ENCODE peak calls at places on chromosomes 6 and 20, in nine cellular contexts. N is MCF 10A, U is hypothalamus, F is small intestine, H is HL-60, X is hepatic stellate cell, M is BE2C, V is heart right ventricle, P is LHCN-M2. G is an unnamed sample.

GRCh38 chr6:3333263-3333662 is 74.5 kb downstream of the PSMG4 start:
- DNase-seq in P (no peak), M (no peak), F (no peak), H (no peak), U (no peak), V (no peak), X (no peak), N (no peak), G (no peak)

GRCh38 chr6:71965404-71965803 is 79.1 kb downstream of the RIMS1 start:
- DNase-seq in F (no peak), U (no peak), P (no peak), H (no peak), X (no peak), V (no peak), M (peak; percentile 11), N (no peak), G (no peak)

GRCh38 chr6:168333039-168333438 is 13.5 kb upstream of the DACT2 start:
- DNase-seq in V (no peak), X (no peak), P (no peak), U (no peak), F (peak; percentile 81), M (no peak), H (no peak), N (no peak), G (no peak)

GRCh38 chr20:62494537-62494936 is 18.7 kb upstream of the GATA5 start:
- DNase-seq in F (no peak), V (no peak), N (no peak), P (no peak), U (no peak), M (no peak), H (no peak), X (no peak), G (no peak)

GRCh38 chr6:169171951-169172350 is 81.7 kb downstream of the THBS2 start:
- DNase-seq in U (no peak), N (peak; percentile 57), P (peak; percentile 70), F (no peak), H (no peak), X (no peak), V (no peak), M (no peak), G (no peak)

GRCh38 chr20:47392721-47393073 is 36.2 kb upstream of the ZMYND8 start:
- DNase-seq in N (peak; percentile 85), F (no peak), U (no peak), V (no peak), M (no peak), P (no peak), X (no peak), H (no peak), G (no peak)

GRCh38 chr6:149075616-149076354 is 241.7 kb upstream of the TAB2 start:
- DNase-seq in M (no peak), U (no peak), N (peak; percentile 39), H (no peak), X (no peak), F (no peak), P (peak; percentile 50), V (no peak), G (no peak)

GRCh38 chr6:13624871-13625288 is 9.7 kb downstream of the NOL7 start:
- DNase-seq in P (peak; percentile 47), U (no peak), H (peak; percentile 53), N (peak; percentile 45), M (peak; percentile 28), X (peak; percentile 29), V (no peak), F (peak; percentile 37), G (no peak)

GRCh38 chr6:156703719-156704118 is 73.5 kb upstream of the ARID1B start:
- DNase-seq in X (no peak), N (peak; percentile 31), F (no peak), U (no peak), H (no peak), V (no peak), M (no peak), P (no peak), G (no peak)

GRCh38 chr6:167405778-167406532 is 81.1 kb downstream of the TTLL2 start:
- DNase-seq in M (no peak), U (no peak), P (no peak), V (no peak), X (no peak), F (no peak), H (no peak), N (no peak), G (no peak)

GRCh38 chr6:107267634-107268033 is 152.3 kb upstream of the BEND3 start:
- DNase-seq in N (no peak), U (no peak), H (no peak), X (no peak), P (no peak), F (no peak), M (no peak), V (no peak), G (no peak)

GRCh38 chr6:7143161-7143974 is 35.6 kb downstream of the RREB1 start:
- DNase-seq in N (no peak), F (no peak), M (no peak), H (peak; percentile 48), X (no peak), V (no peak), U (peak; percentile 41), P (peak; percentile 66), G (no peak)

GRCh38 chr20:56843386-56843785 is 214.3 kb downstream of the TFAP2C start:
- DNase-seq in N (peak; percentile 9), V (no peak), U (no peak), F (no peak), M (no peak), H (no peak), P (no peak), X (no peak), G (no peak)

GRCh38 chr6:21753571-21754108 is 160.1 kb downstream of the SOX4 start:
- DNase-seq in N (no peak), P (peak; percentile 49), U (no peak), X (peak; percentile 54), V (no peak), F (no peak), H (no peak), M (no peak), G (no peak)

GRCh38 chr20:43691928-43692524 is 25.1 kb downstream of the MYBL2 start:
- DNase-seq in F (peak; percentile 72), U (peak; percentile 6), P (peak; percentile 36), M (peak; percentile 77), V (no peak), H (peak; percentile 68), X (peak; percentile 66), N (peak; percentile 65), G (peak; percentile 57)

GRCh38 chr6:75386050-75386770 is 101.6 kb upstream of the TMEM30A start:
- DNase-seq in H (peak; percentile 5), V (no peak), U (no peak), X (no peak), M (no peak), F (no peak), N (peak; percentile 40), P (peak; percentile 68), G (no peak)

GRCh38 chr6:115071962-115072361 is 729.1 kb upstream of the HS3ST5 start:
- DNase-seq in F (no peak), V (no peak), P (peak; percentile 34), X (no peak), M (no peak), H (no peak), N (peak; percentile 5), U (no peak), G (no peak)

GRCh38 chr6:139820191-139820590 is 445.7 kb upstream of the CITED2 start:
- DNase-seq in X (peak; percentile 45), M (no peak), N (peak; percentile 49), H (no peak), U (no peak), P (peak; percentile 80), V (no peak), F (no peak), G (no peak)

GRCh38 chr6:3403244-3404154 is 53.4 kb downstream of the SLC22A23 start:
- DNase-seq in U (no peak), M (no peak), H (no peak), N (peak; percentile 72), P (no peak), V (no peak), X (no peak), F (peak; percentile 98), G (no peak)

GRCh38 chr20:45970646-45971424 is 1.2 kb downstream of the ZNF335 start:
- DNase-seq in F (no peak), P (no peak), N (no peak), V (no peak), H (no peak), M (no peak), U (no peak), X (peak; percentile 42), G (no peak)

GRCh38 chr6:17869010-17869752 is 118.3 kb downstream of the KIF13A start:
- DNase-seq in F (no peak), U (no peak), H (no peak), V (no peak), M (no peak), X (no peak), N (no peak), P (peak; percentile 94), G (no peak)

GRCh38 chr6:5950448-5950847 is 56.3 kb downstream of the NRN1 start:
- DNase-seq in F (no peak), N (peak; percentile 36), U (no peak), P (peak; percentile 38), V (peak; percentile 25), H (no peak), X (no peak), M (peak; percentile 47), G (no peak)

GRCh38 chr6:10429638-10430427 is 15.0 kb upstream of the TFAP2A start:
- DNase-seq in V (no peak), P (no peak), N (peak; percentile 88), M (no peak), U (no peak), F (peak; percentile 49), H (peak; percentile 54), X (peak; percentile 47), G (no peak)

GRCh38 chr6:170378502-170378901 is 71.9 kb downstream of the FAM120B start:
- DNase-seq in N (no peak), P (no peak), M (no peak), H (no peak), V (no peak), U (no peak), X (no peak), F (no peak), G (no peak)

GRCh38 chr6:12635375-12635774 is 81.2 kb upstream of the PHACTR1 start:
- DNase-seq in P (no peak), V (no peak), U (no peak), N (no peak), F (no peak), H (no peak), X (no peak), M (no peak), G (no peak)

GRCh38 chr6:42454428-42454791 is 2.7 kb upstream of the TRERF1 start:
- DNase-seq in V (peak; percentile 66), M (no peak), F (peak; percentile 89), U (no peak), N (no peak), P (no peak), X (no peak), H (peak; percentile 55), G (no peak)

GRCh38 chr20:16477632-16478031 is 95.6 kb downstream of the KIF16B start:
- DNase-seq in H (no peak), X (no peak), V (no peak), N (no peak), F (peak; percentile 75), U (no peak), P (peak; percentile 34), M (no peak), G (no peak)

GRCh38 chr6:21262504-21262903 is 331.0 kb upstream of the SOX4 start:
- DNase-seq in F (no peak), U (no peak), X (no peak), V (no peak), N (no peak), P (no peak), M (no peak), H (no peak), G (no peak)

GRCh38 chr6:126188271-126188909 is 151.5 kb upstream of the CENPW start:
- DNase-seq in N (peak; percentile 75), P (peak; percentile 91), X (peak; percentile 28), V (no peak), F (no peak), U (no peak), H (no peak), M (no peak), G (no peak)

GRCh38 chr6:111793711-111794111 is 79.5 kb downstream of the FYN start:
- DNase-seq in U (no peak), M (peak; percentile 49), X (no peak), F (peak; percentile 49), P (no peak), H (no peak), V (no peak), N (no peak), G (no peak)

GRCh38 chr20:61055642-61056041 is 196.4 kb upstream of the CDH4 start:
- DNase-seq in M (no peak), X (no peak), H (no peak), N (no peak), F (peak; percentile 1), V (no peak), U (no peak), P (no peak), G (no peak)

G was measured in D721Med.